ENCODE peak calls at places on chromosome 10, in eight cellular contexts. B, R, T, N, O, K, L and M are unnamed samples.

GRCh38 chr10:43873717-43874116 is 225.0 kb upstream of the ZNF32 start:
- DNase-seq in B (no peak), R (no peak), T (no peak), N (no peak), O (no peak), K (no peak), L (no peak), M (no peak)

GRCh38 chr10:96612052-96612830 is 25.4 kb upstream of the TM9SF3 start:
- DNase-seq in B (no peak), R (no peak), T (no peak), N (peak; percentile 47), O (no peak), K (no peak), L (peak; percentile 63), M (peak; percentile 94)

GRCh38 chr10:58856508-58857240 is 319.8 kb upstream of the PHYHIPL start:
- DNase-seq in B (peak; percentile 37), R (peak; percentile 58), T (peak; percentile 68), N (no peak), O (peak; percentile 52), K (peak; percentile 31), L (peak; percentile 97), M (no peak)

GRCh38 chr10:60958892-60959601 is 15.1 kb upstream of the RHOBTB1 start:
- DNase-seq in B (no peak), R (no peak), T (no peak), N (no peak), O (no peak), K (no peak), L (peak; percentile 37), M (no peak)

GRCh38 chr10:80596391-80597257 is 58.9 kb downstream of the SH2D4B start:
- DNase-seq in B (no peak), R (no peak), T (peak; percentile 51), N (peak; percentile 23), O (peak; percentile 57), K (no peak), L (peak; percentile 41), M (peak; percentile 51)

GRCh38 chr10:91191581-91191919 is 28.9 kb upstream of the PCGF5 start:
- DNase-seq in B (no peak), R (no peak), T (no peak), N (no peak), O (no peak), K (no peak), L (no peak), M (no peak)

GRCh38 chr10:14466256-14466655 is 135.5 kb upstream of the FRMD4A start:
- DNase-seq in B (no peak), R (no peak), T (no peak), N (no peak), O (no peak), K (no peak), L (peak; percentile 2), M (no peak)

GRCh38 chr10:112967200-112967599 is 17.2 kb downstream of the TCF7L2 start:
- DNase-seq in B (no peak), R (no peak), T (no peak), N (no peak), O (no peak), K (no peak), L (peak; percentile 73), M (peak; percentile 11)

GRCh38 chr10:88089498-88089897 is 226.1 kb downstream of the PTEN start:
- DNase-seq in B (no peak), R (peak; percentile 59), T (no peak), N (no peak), O (no peak), K (no peak), L (no peak), M (no peak)

GRCh38 chr10:72733989-72734388 is 42.0 kb downstream of the MCU start:
- DNase-seq in B (no peak), R (no peak), T (no peak), N (no peak), O (no peak), K (no peak), L (no peak), M (no peak)

GRCh38 chr10:28186461-28186860 is 116.4 kb downstream of the MPP7 start:
- DNase-seq in B (no peak), R (no peak), T (no peak), N (no peak), O (no peak), K (no peak), L (no peak), M (no peak)

GRCh38 chr10:113679463-113680171 is at the start of gene CASP7:
- DNase-seq in B (peak; percentile 80), R (peak; percentile 87), T (peak; percentile 92), N (peak; percentile 90), O (peak; percentile 96), K (peak; percentile 11), L (peak; percentile 72), M (peak; percentile 91)

GRCh38 chr10:97515260-97515978 is 16.7 kb downstream of the UBTD1 start:
- DNase-seq in B (no peak), R (no peak), T (no peak), N (no peak), O (no peak), K (no peak), L (no peak), M (peak; percentile 32)

GRCh38 chr10:71984798-71985388 is 20.7 kb downstream of the CHST3 start:
- DNase-seq in B (no peak), R (no peak), T (no peak), N (no peak), O (no peak), K (no peak), L (no peak), M (no peak)

GRCh38 chr10:63414481-63415260 is 51.1 kb downstream of the JMJD1C start:
- DNase-seq in B (no peak), R (no peak), T (no peak), N (no peak), O (no peak), K (no peak), L (peak; percentile 100), M (no peak)

GRCh38 chr10:24784923-24785322 is 61.2 kb upstream of the ARHGAP21 start:
- DNase-seq in B (no peak), R (no peak), T (no peak), N (no peak), O (no peak), K (no peak), L (peak; percentile 1), M (no peak)

GRCh38 chr10:116545756-116546155 is at the start of gene PNLIP:
- DNase-seq in B (no peak), R (no peak), T (no peak), N (no peak), O (no peak), K (no peak), L (no peak), M (no peak)

GRCh38 chr10:52276982-52277381 is 37.1 kb upstream of the DKK1 start:
- DNase-seq in B (no peak), R (no peak), T (no peak), N (no peak), O (no peak), K (no peak), L (no peak), M (no peak)

GRCh38 chr10:34696423-34696822 is 118.7 kb downstream of the PARD3 start:
- DNase-seq in B (no peak), R (no peak), T (no peak), N (no peak), O (no peak), K (no peak), L (peak; percentile 99), M (peak; percentile 70)

GRCh38 chr10:120981601-120982381 is 130.6 kb downstream of the WDR11 start:
- DNase-seq in B (no peak), R (no peak), T (no peak), N (no peak), O (peak; percentile 15), K (no peak), L (no peak), M (no peak)

GRCh38 chr10:3091346-3091787 is 24.0 kb downstream of the PFKP start:
- DNase-seq in B (no peak), R (no peak), T (no peak), N (no peak), O (no peak), K (no peak), L (peak; percentile 82), M (peak; percentile 68)

GRCh38 chr10:87816163-87816841 is 1.7 kb downstream of the ATAD1 start:
- DNase-seq in B (no peak), R (no peak), T (no peak), N (no peak), O (no peak), K (no peak), L (peak; percentile 18), M (no peak)

GRCh38 chr10:6128087-6128486 is 39.3 kb downstream of the RBM17 start:
- DNase-seq in B (no peak), R (no peak), T (no peak), N (no peak), O (no peak), K (no peak), L (no peak), M (no peak)

DNA sequence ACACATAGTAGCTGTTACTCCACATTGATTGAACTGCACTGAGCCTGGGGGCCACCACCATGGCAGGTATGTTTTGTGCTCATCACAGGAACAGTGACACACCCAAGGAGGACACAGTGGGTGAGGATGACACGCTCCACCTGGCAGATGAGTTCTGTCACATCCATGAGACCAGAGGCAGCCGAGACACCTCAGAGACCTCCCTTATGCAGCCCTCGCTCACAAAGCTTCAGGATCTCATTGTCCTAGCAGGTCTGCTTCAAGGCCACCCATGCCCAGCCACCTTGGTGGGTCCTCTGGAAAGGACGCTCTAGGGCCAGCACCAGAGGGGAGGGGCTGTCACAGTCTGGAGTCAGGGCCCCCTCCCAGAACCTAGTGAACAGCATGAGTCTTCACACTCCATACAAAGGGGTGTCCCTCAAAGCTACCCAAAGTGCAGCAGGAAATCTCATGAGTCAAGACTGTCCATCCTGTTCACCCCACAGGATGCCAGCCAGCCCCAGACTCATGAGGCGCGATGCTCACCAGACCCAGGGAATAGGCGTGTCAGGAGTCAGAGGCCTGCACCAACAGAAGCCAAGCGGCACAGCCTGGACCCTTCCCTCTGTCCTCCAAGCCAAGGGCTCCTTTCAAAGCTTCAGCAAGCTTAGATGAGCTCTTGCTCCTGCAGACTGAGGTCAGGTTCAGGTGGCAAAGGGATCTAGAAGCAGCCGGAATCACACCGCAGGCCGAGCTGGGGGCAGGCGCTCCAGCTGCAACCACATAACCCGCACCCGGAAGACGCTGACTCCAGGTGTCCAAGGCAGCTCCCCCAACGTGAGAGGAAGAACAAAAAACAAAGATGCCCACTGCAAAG is 9.6 kb downstream of the FAM53B start:
- DNase-seq in B (peak; percentile 7), R (no peak), T (no peak), N (no peak), O (no peak), K (no peak), L (no peak), M (no peak)
- H3K4me1 ChIP-seq in B (peaks cover 47% of the 10 kb centered on the region), R (no peaks in the 10 kb centered on the region), T (peaks cover 33% of the 10 kb centered on the region), N (peaks cover 88% of the 10 kb centered on the region), O (peaks cover 12% of the 10 kb centered on the region), K (peaks cover 44% of the 10 kb centered on the region), L (peaks cover 11% of the 10 kb centered on the region), M (peaks cover 48% of the 10 kb centered on the region)

GRCh38 chr10:110584006-110584405 is 16.5 kb downstream of the SMC3 start:
- DNase-seq in B (no peak), R (no peak), T (no peak), N (no peak), O (no peak), K (no peak), L (no peak), M (no peak)
- H3K36me3 ChIP-seq in B (peaks cover 28% of the 10 kb centered on the region), R (peaks cover 8% of the 10 kb centered on the region), T (peaks cover 73% of the 10 kb centered on the region), N (no peaks in the 10 kb centered on the region), O (peaks cover 66% of the 10 kb centered on the region), K (peaks cover 56% of the 10 kb centered on the region), L (peaks cover 34% of the 10 kb centered on the region), M (peaks cover 26% of the 10 kb centered on the region)

GRCh38 chr10:90148121-90148855 is 446.9 kb downstream of the KIF20B start:
- DNase-seq in B (no peak), R (no peak), T (peak; percentile 45), N (no peak), O (peak; percentile 45), K (no peak), L (peak; percentile 69), M (peak; percentile 19)
- H3K4me1 ChIP-seq in B (no peaks in the 10 kb centered on the region), R (no peaks in the 10 kb centered on the region), T (no peaks in the 10 kb centered on the region), N (no peaks in the 10 kb centered on the region), O (no peaks in the 10 kb centered on the region), K (no peaks in the 10 kb centered on the region), L (peaks cover 30% of the 10 kb centered on the region), M (no peaks in the 10 kb centered on the region)

GRCh38 chr10:102024799-102025198 is 31.2 kb downstream of the ARMH3 start:
- DNase-seq in B (no peak), R (no peak), T (no peak), N (no peak), O (no peak), K (no peak), L (no peak), M (no peak)
- H3K36me3 ChIP-seq in B (peaks cover 13% of the 10 kb centered on the region), R (peaks cover 3% of the 10 kb centered on the region), T (peaks cover 20% of the 10 kb centered on the region), N (no peaks in the 10 kb centered on the region), O (peaks cover 18% of the 10 kb centered on the region), K (peaks cover 50% of the 10 kb centered on the region), L (no peaks in the 10 kb centered on the region), M (peaks cover 21% of the 10 kb centered on the region)